ENCODE peak calls at places on chromosome 10, in eight cellular contexts. C is neural crest cell; I is cardiac fibroblast; Y is RPMI7951; V is stimulated activated CD4-positive, alpha-beta T cell treated with anti-CD3 and anti-CD28 coated beads, Interleukin-2, amount 100 ng/mL, for 24 hours; A is epithelial cell of prostate; F is activated CD4-positive, alpha-beta T cell treated with anti-CD3 and anti-CD28 coated beads for 36 hours; K is ureter. J is an unnamed sample.

GRCh38 chr10:118840071-118840775 is 85.5 kb upstream of the CACUL1 start:
- DNase-seq in Y (peak; percentile 26), V (peak; percentile 54), F (peak; percentile 93), K (no peak), C (no peak), I (peak; percentile 73), A (peak; percentile 88), J (no peak)

GRCh38 chr10:114626841-114627240 is 31.2 kb downstream of the ABLIM1 start:
- DNase-seq in A (no peak), C (no peak), Y (no peak), K (no peak), I (no peak), F (no peak), V (no peak), J (no peak)

GRCh38 chr10:73401636-73402035 is 12.2 kb downstream of the ANXA7 start:
- DNase-seq in C (no peak), K (no peak), V (no peak), I (no peak), F (no peak), Y (no peak), A (no peak), J (no peak)

GRCh38 chr10:96275685-96276418 is 4.5 kb upstream of the BLNK start:
- DNase-seq in V (no peak), K (peak; percentile 75), Y (no peak), A (no peak), I (no peak), F (no peak), C (no peak), J (no peak)

GRCh38 chr10:7625836-7626235 is 40.9 kb downstream of the ITIH5 start:
- DNase-seq in C (no peak), I (peak; percentile 13), F (no peak), Y (no peak), K (no peak), A (no peak), V (no peak), J (no peak)

GRCh38 chr10:114571316-114571999 is 86.6 kb downstream of the ABLIM1 start:
- DNase-seq in I (no peak), A (no peak), C (no peak), F (no peak), Y (no peak), K (no peak), V (no peak), J (no peak)

GRCh38 chr10:90319188-90319914 is 538.5 kb downstream of the HTR7 start:
- DNase-seq in Y (peak; percentile 94), I (peak; percentile 97), F (peak; percentile 30), V (no peak), K (peak; percentile 44), C (no peak), A (peak; percentile 87), J (no peak)

GRCh38 chr10:112981553-112981952 is 31.5 kb downstream of the TCF7L2 start:
- DNase-seq in Y (peak; percentile 89), V (peak; percentile 38), A (no peak), C (no peak), F (peak; percentile 68), K (no peak), I (no peak), J (peak; percentile 45)